ENCODE peak calls at places on chromosomes 13 and 19, in seven cellular contexts. K, V, R, H, U, C and Y are unnamed samples.
A peak's percentile ranks its signal among the peaks of the same experiment; 100 is the strongest.

GRCh38 chr19:14027856-14028450 is at the start of gene RLN3:
- DNase-seq in K (no peak), V (no peak), R (no peak), H (no peak), U (no peak), C (no peak), Y (no peak)

GRCh38 chr19:13917888-13918406 is 11.9 kb downstream of the CC2D1A start:
- DNase-seq in K (no peak), V (no peak), R (no peak), H (no peak), U (no peak), C (no peak), Y (no peak)

GRCh38 chr19:56367829-56368711 is 25.3 kb downstream of the ZNF582 start:
- DNase-seq in K (peak; percentile 92), V (peak; percentile 89), R (peak; percentile 89), H (peak; percentile 95), U (peak; percentile 95), C (peak; percentile 60), Y (peak; percentile 73)

GRCh38 chr13:44974056-44974798 is 15.0 kb downstream of the NUFIP1 start:
- DNase-seq in K (peak; percentile 70), V (no peak), R (peak; percentile 65), H (no peak), U (no peak), C (no peak), Y (no peak)

GRCh38 chr19:40739871-40740703 is 10.2 kb downstream of the ACTMAP start:
- DNase-seq in K (no peak), V (no peak), R (no peak), H (no peak), U (no peak), C (no peak), Y (no peak)

GRCh38 chr19:36605839-36606478 is 846 bp downstream of the ZNF382 start:
- DNase-seq in K (no peak), V (no peak), R (no peak), H (no peak), U (no peak), C (no peak), Y (no peak)

GRCh38 chr13:90868321-90868920 is 479.1 kb upstream of the MIR17HG start:
- DNase-seq in K (peak; percentile 46), V (peak; percentile 23), R (peak; percentile 11), H (no peak), U (no peak), C (no peak), Y (no peak)

GRCh38 chr13:20230913-20231838 is 943 bp downstream of the GJB6 start:
- DNase-seq in K (no peak), V (no peak), R (no peak), H (no peak), U (peak; percentile 74), C (no peak), Y (no peak)

GRCh38 chr13:29369060-29369743 is 226.3 kb downstream of the SLC7A1 start:
- DNase-seq in K (peak; percentile 48), V (no peak), R (peak; percentile 34), H (no peak), U (no peak), C (peak; percentile 17), Y (no peak)

GRCh38 chr19:8515317-8515716 is 1.4 kb upstream of the ZNF414 start:
- DNase-seq in K (no peak), V (no peak), R (no peak), H (no peak), U (no peak), C (no peak), Y (no peak)

GRCh38 chr13:50422181-50423148 is 407.2 kb downstream of the KCNRG start:
- DNase-seq in K (no peak), V (no peak), R (no peak), H (no peak), U (no peak), C (no peak), Y (no peak)

GRCh38 chr19:47819841-47820244 is 1.9 kb upstream of the CRX start:
- DNase-seq in K (no peak), V (no peak), R (no peak), H (no peak), U (no peak), C (no peak), Y (no peak)

GRCh38 chr19:10107817-10108367 is 1.7 kb downstream of the PPAN start:
- DNase-seq in K (no peak), V (no peak), R (no peak), H (no peak), U (no peak), C (no peak), Y (no peak)
- H3K4me3 ChIP-seq in K (no peak overlapping the region), V (no peak overlapping the region), R (no peak overlapping the region), H (no peak overlapping the region), U (peak overlapping the region; percentile 75), C (peak overlapping the region; percentile 92), Y (no peak overlapping the region)

DNA sequence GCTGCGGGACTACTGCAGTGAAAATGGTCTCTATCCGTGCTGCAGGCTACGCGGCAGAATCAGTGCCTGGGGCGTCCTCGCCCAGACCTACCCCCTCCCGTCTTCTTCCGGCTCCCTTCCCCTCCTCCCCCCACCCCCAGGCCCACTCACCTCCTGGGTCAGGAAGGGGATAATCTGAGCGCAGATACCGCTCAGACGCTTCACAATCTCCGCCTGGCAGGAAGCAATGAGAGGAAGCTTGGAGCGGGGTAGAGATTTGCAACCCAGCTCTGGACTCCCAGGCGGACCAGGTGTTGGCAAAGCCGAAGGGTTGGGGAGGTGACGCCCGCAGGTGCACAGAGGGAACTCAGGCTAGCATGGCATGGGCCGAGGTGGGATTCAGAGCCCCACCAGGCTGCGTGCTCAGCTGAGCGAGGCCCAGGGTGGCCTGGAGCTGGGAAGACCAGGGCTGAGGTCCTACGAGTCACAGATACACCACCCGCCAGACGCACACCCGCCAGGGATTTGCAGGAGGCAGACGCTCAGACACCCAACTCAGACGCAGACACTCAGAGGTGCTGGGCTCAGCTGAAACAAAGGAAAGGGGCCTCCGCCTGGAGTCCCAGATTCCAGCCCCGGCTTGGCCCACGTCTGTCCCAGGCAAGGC is 4.1 kb downstream of the TLE2 start:
- DNase-seq in K (no peak), V (peak; percentile 45), R (no peak), H (no peak), U (no peak), C (no peak), Y (no peak)
- H3K4me3 ChIP-seq in K (no peak overlapping the region), V (peak overlapping the region; percentile 33), R (no peak overlapping the region), H (no peak overlapping the region), U (no peak overlapping the region), C (no peak overlapping the region), Y (no peak overlapping the region)

DNA sequence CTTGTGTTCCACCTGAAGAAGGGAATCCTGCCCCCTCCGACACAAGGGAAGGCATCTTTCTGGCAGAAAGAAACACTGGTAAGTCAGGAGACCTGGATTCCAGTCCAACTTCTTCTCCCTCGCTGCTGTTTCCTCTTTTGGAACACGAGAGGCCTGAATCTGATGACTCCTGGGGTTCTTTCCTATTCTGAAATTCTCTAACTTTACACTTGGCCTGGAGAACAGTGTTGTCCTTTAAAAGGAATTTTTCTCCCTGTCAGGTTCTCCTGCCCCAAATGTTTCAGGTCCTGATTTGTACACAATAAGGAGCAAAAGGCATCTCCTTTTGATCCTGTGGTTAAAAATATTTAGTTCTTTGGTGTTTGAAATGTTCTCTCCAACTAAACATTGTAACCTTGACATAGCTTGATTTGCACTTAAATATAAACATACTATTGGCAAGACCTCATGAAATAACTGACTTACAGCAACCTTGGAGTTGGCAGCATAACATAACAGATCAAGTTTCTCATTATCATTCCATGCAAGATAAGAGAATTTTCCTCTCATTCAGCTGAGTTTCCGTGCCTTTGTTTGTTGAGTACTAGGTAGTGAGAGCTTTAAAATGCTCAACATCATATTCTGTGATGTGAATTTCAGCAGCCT is 244.8 kb downstream of the COG6 start:
- DNase-seq in K (peak; percentile 93), V (no peak), R (peak; percentile 49), H (no peak), U (no peak), C (no peak), Y (no peak)
- H3K4me3 ChIP-seq in K (no peak overlapping the region), V (no peak overlapping the region), R (no peak overlapping the region), H (no peak overlapping the region), U (no peak overlapping the region), C (no peak overlapping the region), Y (no peak overlapping the region)

DNA sequence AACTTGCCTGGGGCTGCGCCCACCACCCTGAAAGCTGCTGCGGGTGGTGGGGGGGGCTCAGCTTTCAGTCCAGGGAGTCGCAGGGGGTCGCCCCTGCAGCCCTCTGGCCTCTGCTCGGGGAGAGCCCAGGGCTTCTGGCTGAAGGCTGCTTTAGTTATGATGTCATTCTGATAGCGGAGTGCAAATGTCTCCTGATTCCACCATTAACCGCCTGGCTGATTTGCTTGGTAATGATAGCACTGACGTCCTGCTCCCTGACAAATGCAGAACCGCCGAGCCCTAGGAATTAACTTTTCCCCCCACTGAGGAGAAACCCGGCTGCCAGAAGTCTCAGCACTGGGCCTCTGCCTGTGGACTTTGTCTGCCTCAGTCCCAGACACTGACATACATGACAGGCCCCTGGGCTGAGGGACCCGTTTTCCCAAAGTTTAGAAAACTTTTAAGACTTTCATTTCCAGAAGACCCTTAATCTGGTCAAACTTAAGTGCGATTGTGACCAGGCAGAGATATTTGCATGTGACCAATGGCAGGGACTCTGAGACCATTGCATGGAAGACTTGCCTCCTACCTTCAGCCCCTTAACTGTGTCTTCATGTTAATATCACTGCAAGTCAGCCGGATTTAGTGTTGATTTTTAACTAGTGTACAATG is 142.5 kb upstream of the ZNF536 start:
- DNase-seq in K (no peak), V (no peak), R (peak; percentile 4), H (no peak), U (no peak), C (no peak), Y (no peak)
- H3K4me3 ChIP-seq in K (no peak overlapping the region), V (no peak overlapping the region), R (no peak overlapping the region), H (peak overlapping the region; percentile 90), U (peak overlapping the region; percentile 64), C (no peak overlapping the region), Y (no peak overlapping the region)

DNA sequence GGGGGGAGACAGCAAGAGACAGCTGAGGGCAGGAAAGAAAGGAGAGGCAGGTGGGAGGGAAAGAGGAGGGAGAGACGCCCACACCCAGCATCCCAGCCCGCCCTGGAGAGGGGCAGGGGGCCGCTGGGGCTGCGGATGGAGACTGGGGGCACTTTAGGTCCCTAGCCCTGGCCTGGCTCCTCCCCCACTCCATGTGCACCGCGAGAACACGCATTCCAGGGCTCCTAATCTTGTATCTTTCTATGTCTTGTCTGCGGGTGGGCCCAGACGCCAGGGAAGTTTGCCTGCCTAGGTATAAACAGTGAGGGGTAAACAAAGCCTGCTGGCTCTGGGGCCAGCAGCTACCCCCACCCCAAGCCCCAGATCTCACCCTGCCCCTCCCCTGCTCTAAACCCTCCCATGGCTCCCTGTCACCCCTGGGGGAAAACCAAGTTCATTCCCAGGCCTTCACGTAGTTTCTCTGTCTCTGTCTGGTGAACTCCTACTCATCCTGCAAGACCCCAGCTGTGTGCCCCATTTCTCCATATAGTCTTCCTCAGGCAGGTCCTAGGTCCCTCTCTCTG is 5.8 kb downstream of the TLE5 start:
- DNase-seq in K (no peak), V (no peak), R (no peak), H (no peak), U (no peak), C (no peak), Y (no peak)
- H3K4me3 ChIP-seq in K (no peak overlapping the region), V (no peak overlapping the region), R (no peak overlapping the region), H (peak overlapping the region; percentile 42), U (peak overlapping the region; percentile 4), C (no peak overlapping the region), Y (no peak overlapping the region)

GRCh38 chr13:111621164-111621563 is 300.7 kb downstream of the TEX29 start:
- DNase-seq in K (no peak), V (no peak), R (no peak), H (peak; percentile 0), U (no peak), C (no peak), Y (no peak)
- H3K4me3 ChIP-seq in K (no peak overlapping the region), V (no peak overlapping the region), R (no peak overlapping the region), H (no peak overlapping the region), U (no peak overlapping the region), C (no peak overlapping the region), Y (no peak overlapping the region)